ENCODE peak calls at places on chromosome 7, in seven cellular contexts. C is PC-9, V is brain microvascular endothelial cell, G is IMR-90, Q is keratinocyte, Y is left ventricle myocardium inferior, F is esophagus squamous epithelium. E is an unnamed sample.

GRCh38 chr7:100983451-100984187 is 14.3 kb downstream of the MUC12 start:
- DNase-seq in Q (no peak), V (peak; percentile 36), F (no peak), Y (no peak), G (peak; percentile 31), C (peak; percentile 82), E (no peak)

GRCh38 chr7:36019966-36020365 is 133.1 kb upstream of the EEPD1 start:
- DNase-seq in C (no peak), Q (no peak), V (no peak), F (no peak), G (no peak), Y (no peak), E (no peak)

GRCh38 chr7:142499641-142500040 is 241.8 kb upstream of the PRSS58 start:
- DNase-seq in Y (no peak), C (no peak), V (no peak), G (no peak), Q (no peak), F (no peak), E (no peak)

GRCh38 chr7:98559958-98560357 is 57.1 kb upstream of the NPTX2 start:
- DNase-seq in F (no peak), G (no peak), Y (no peak), Q (no peak), V (no peak), C (no peak), E (no peak)

GRCh38 chr7:51457079-51457478 is 140.5 kb upstream of the COBL start:
- DNase-seq in Y (no peak), V (no peak), C (no peak), G (no peak), Q (no peak), F (no peak), E (no peak)

GRCh38 chr7:64653721-64654401 is 12.1 kb upstream of the ZNF107 start:
- DNase-seq in C (no peak), Y (no peak), V (no peak), Q (no peak), F (no peak), G (no peak), E (no peak)

GRCh38 chr7:64494912-64495461 is 67.9 kb downstream of the ZNF680 start:
- DNase-seq in Q (no peak), G (no peak), V (no peak), C (no peak), Y (no peak), F (no peak), E (no peak)

GRCh38 chr7:101420436-101420835 is 57.8 kb downstream of the COL26A1 start:
- DNase-seq in G (no peak), F (no peak), C (no peak), Y (no peak), V (no peak), Q (no peak), E (no peak)

GRCh38 chr7:52502281-52502680 is 533.2 kb upstream of the POM121L12 start:
- DNase-seq in Y (no peak), F (no peak), C (no peak), G (no peak), Q (no peak), V (no peak), E (no peak)

GRCh38 chr7:2524808-2525140 is 5.2 kb downstream of the LFNG start:
- DNase-seq in Y (no peak), F (no peak), V (no peak), G (no peak), Q (no peak), C (no peak), E (no peak)

GRCh38 chr7:137109966-137110930 is 233.3 kb downstream of the PTN start:
- DNase-seq in G (peak; percentile 68), Q (no peak), V (peak; percentile 45), Y (no peak), C (no peak), F (no peak), E (no peak)

GRCh38 chr7:112790651-112790973 is 419 bp upstream of the TMEM168 start:
- DNase-seq in Y (no peak), C (no peak), F (no peak), G (no peak), V (no peak), Q (no peak), E (no peak)

GRCh38 chr7:35624299-35625186 is 70.4 kb downstream of the HERPUD2 start:
- DNase-seq in F (no peak), V (peak; percentile 33), Y (no peak), G (peak; percentile 29), Q (no peak), C (no peak), E (peak; percentile 17)

GRCh38 chr7:55100962-55101327 is 82.1 kb downstream of the EGFR start:
- DNase-seq in G (no peak), F (no peak), V (no peak), Q (no peak), Y (peak; percentile 61), C (no peak), E (peak; percentile 67)

GRCh38 chr7:44964384-44964830 is 14.4 kb downstream of the MYO1G start:
- DNase-seq in V (no peak), C (no peak), G (peak; percentile 28), F (no peak), Y (no peak), Q (no peak), E (no peak)

GRCh38 chr7:149813254-149814035 is 24.7 kb upstream of the ZNF862 start:
- DNase-seq in F (no peak), V (no peak), Q (no peak), G (no peak), C (no peak), Y (no peak), E (no peak)

GRCh38 chr7:128923411-128923800 is 12.9 kb upstream of the KCP start:
- DNase-seq in V (no peak), Q (no peak), F (no peak), C (no peak), G (no peak), Y (no peak), E (no peak)

GRCh38 chr7:9192969-9193368 is 759.6 kb downstream of the NXPH1 start:
- DNase-seq in F (no peak), G (no peak), Y (no peak), C (no peak), Q (no peak), V (no peak), E (no peak)

GRCh38 chr7:153188161-153188560 is 428.6 kb downstream of the ACTR3B start:
- DNase-seq in V (no peak), G (no peak), Y (no peak), C (no peak), F (no peak), Q (no peak), E (no peak)

GRCh38 chr7:45187946-45188411 is 30.4 kb downstream of the RAMP3 start:
- DNase-seq in Q (no peak), F (no peak), V (no peak), Y (no peak), G (no peak), C (no peak), E (no peak)

GRCh38 chr7:30941582-30942310 is 22.0 kb upstream of the GHRHR start:
- DNase-seq in C (peak; percentile 52), Y (no peak), Q (no peak), V (no peak), F (no peak), G (no peak), E (no peak)

GRCh38 chr7:128233471-128233870 is 7.6 kb upstream of the LEP start:
- DNase-seq in G (no peak), Y (no peak), V (no peak), C (no peak), Q (no peak), F (no peak), E (no peak)

GRCh38 chr7:124033093-124033806 is 383 bp upstream of the TMEM229A start:
- DNase-seq in G (no peak), V (no peak), C (no peak), Q (no peak), F (no peak), Y (peak; percentile 22), E (peak; percentile 10)

GRCh38 chr7:130733866-130734524 is at the start of gene KLF14:
- DNase-seq in C (peak; percentile 30), Q (no peak), G (no peak), V (no peak), F (no peak), Y (peak; percentile 12), E (peak; percentile 72)

GRCh38 chr7:30353932-30354607 is 69.7 kb downstream of the ZNRF2 start:
- DNase-seq in Q (no peak), G (no peak), C (no peak), F (no peak), Y (no peak), V (no peak), E (no peak)

GRCh38 chr7:129307592-129307991 is 82.8 kb downstream of the AHCYL2 start:
- DNase-seq in Y (no peak), F (no peak), C (peak; percentile 68), Q (peak; percentile 86), G (no peak), V (no peak), E (no peak)

GRCh38 chr7:7207876-7208275 is 25.5 kb downstream of the C1GALT1 start:
- DNase-seq in F (no peak), Q (peak; percentile 63), V (no peak), C (no peak), Y (no peak), G (peak; percentile 65), E (no peak)

GRCh38 chr7:20786779-20787651 is at the start of gene SP8:
- DNase-seq in Q (no peak), Y (no peak), G (peak; percentile 11), V (no peak), C (no peak), F (no peak), E (no peak)

GRCh38 chr7:148626828-148627227 is 36.3 kb downstream of the C7orf33 start:
- DNase-seq in G (no peak), Q (no peak), V (no peak), Y (no peak), F (no peak), C (no peak), E (no peak)

GRCh38 chr7:78018541-78019456 is 220.2 kb downstream of the PHTF2 start:
- DNase-seq in V (peak; percentile 14), Y (peak; percentile 33), C (no peak), F (no peak), Q (no peak), G (peak; percentile 43), E (peak; percentile 63)

GRCh38 chr7:88344956-88345832 is 38.5 kb upstream of the STEAP4 start:
- DNase-seq in F (no peak), G (no peak), C (no peak), Q (no peak), V (peak; percentile 28), Y (peak; percentile 57), E (peak; percentile 37)
- TF ChIP-seq CTCF in F (no peak), G (peak; percentile 18), C (no peak), Q (peak; percentile 66), V (peak; percentile 83), Y (peak; percentile 73), E (peak; percentile 36)

GRCh38 chr7:80918406-80918805 is 445 bp downstream of the SEMA3C start:
- DNase-seq in Y (no peak), Q (no peak), G (no peak), F (no peak), C (peak; percentile 45), V (no peak), E (no peak)
- H3K27ac ChIP-seq in Y (peak overlapping the region; percentile 85), Q (peak overlapping the region; percentile 97), G (peak overlapping the region; percentile 73), F (peak overlapping the region; percentile 78), C (peak overlapping the region; percentile 79), V (peak overlapping the region; percentile 55), E (peak overlapping the region; percentile 80)

GRCh38 chr7:151315038-151315655 is 26.5 kb upstream of the NUB1 start:
- DNase-seq in Q (peak; percentile 13), V (peak; percentile 60), Y (peak; percentile 38), G (peak; percentile 65), F (no peak), C (peak; percentile 57), E (peak; percentile 40)
- TF ChIP-seq CTCF in Q (peak; percentile 73), V (peak; percentile 85), Y (peak; percentile 90), G (peak; percentile 77), F (peak; percentile 83), C (peak; percentile 97), E (peak; percentile 85)

GRCh38 chr7:132480534-132480933 is 95.7 kb downstream of the PLXNA4 start:
- DNase-seq in Q (no peak), V (no peak), F (no peak), G (no peak), C (no peak), Y (peak; percentile 74), E (peak; percentile 52)
- H3K27ac ChIP-seq in Q (no peak overlapping the region), V (no peak overlapping the region), F (peak overlapping the region; percentile 40), G (no peak overlapping the region), C (no peak overlapping the region), Y (peak overlapping the region; percentile 49), E (no peak overlapping the region)